ENCODE peak calls at places on chromosomes 12 and 14, in four cellular contexts. Q is WTC11, B is RWPE2, N is psoas muscle. U is an unnamed sample.

GRCh38 chr14:24246765-24247212 is 4.4 kb upstream of the TINF2 start:
- DNase-seq in B (no peak), Q (no peak), N (no peak), U (no peak)

GRCh38 chr12:46908236-46908935 is 82.6 kb upstream of the SLC38A4 start:
- DNase-seq in Q (no peak), N (no peak), B (no peak), U (no peak)

GRCh38 chr14:34086358-34086757 is 135.5 kb upstream of the EGLN3 start:
- DNase-seq in Q (no peak), B (no peak), N (no peak), U (no peak)

GRCh38 chr12:51806896-51807295 is 41.6 kb downstream of the FIGNL2 start:
- DNase-seq in B (no peak), N (no peak), Q (no peak), U (no peak)

GRCh38 chr12:113860950-113861349 is 105.2 kb downstream of the RBM19 start:
- DNase-seq in Q (no peak), N (no peak), B (no peak), U (no peak)

GRCh38 chr12:104387190-104387589 is 69.6 kb upstream of the CHST11 start:
- DNase-seq in Q (no peak), N (no peak), B (no peak), U (no peak)

GRCh38 chr14:89137514-89138163 is 279.4 kb downstream of the FOXN3 start:
- DNase-seq in N (peak; percentile 65), B (peak; percentile 98), Q (no peak), U (no peak)

GRCh38 chr12:127696963-127697362 is 570.0 kb upstream of the TMEM132C start:
- DNase-seq in N (no peak), B (no peak), Q (no peak), U (no peak)

GRCh38 chr12:67155863-67156262 is 113.3 kb upstream of the CAND1 start:
- DNase-seq in N (no peak), B (no peak), Q (no peak), U (no peak)

GRCh38 chr12:117671734-117672133 is 297.1 kb downstream of the KSR2 start:
- DNase-seq in N (peak; percentile 23), Q (peak; percentile 91), B (no peak), U (no peak)

GRCh38 chr14:67166450-67166853 is 22.8 kb upstream of the GARIN2 start:
- DNase-seq in N (no peak), Q (peak; percentile 28), B (no peak), U (no peak)

GRCh38 chr14:100376751-100377171 is 53.6 kb downstream of the SLC25A47 start:
- DNase-seq in N (no peak), Q (no peak), B (no peak), U (no peak)

DNA sequence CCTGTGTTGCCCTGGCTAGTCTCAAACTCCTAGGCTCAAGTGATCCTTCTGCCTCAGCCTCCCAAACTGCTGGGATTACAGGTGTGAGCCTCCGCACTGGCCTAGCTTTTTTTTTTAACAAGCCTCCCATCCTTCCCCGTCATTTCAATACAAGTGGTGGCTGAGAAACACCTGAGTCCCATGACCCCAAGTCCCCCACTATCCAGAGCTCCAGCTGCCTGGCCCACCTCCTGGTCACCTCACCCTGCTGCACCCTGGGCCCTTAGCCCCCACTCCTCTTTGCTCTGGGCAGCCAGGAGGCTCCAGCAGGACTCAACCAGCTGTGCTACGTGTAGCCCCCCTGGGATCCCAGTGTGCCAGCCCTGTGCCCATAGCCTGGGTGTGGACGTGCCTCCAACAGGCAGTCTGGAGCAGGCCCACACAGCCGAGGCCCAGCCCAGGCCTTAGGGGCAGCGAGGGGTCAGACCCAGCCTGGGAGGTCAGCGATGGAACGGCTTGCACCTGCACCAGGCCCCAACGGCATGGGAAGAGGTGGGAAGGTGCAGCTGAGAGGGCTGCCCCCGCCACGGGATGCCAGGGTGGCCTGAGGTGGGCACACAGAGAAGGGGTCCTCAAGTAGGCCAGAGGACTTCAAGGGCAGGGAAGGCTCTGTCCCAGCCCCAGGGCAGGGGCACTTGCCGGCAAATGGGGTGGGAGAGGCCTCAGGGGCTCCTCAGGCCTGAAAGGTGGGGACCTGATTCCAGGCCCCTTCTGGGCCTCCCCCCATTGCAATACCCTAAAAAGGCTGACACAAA is 6.5 kb downstream of the AHNAK2 start:
- DNase-seq in B (peak; percentile 78), Q (no peak), N (no peak), U (no peak)
- TF ChIP-seq CTCF in B (no peak), Q (no peak), N (no peak), U (no peak)

GRCh38 chr14:95994593-95994928 is 44.6 kb upstream of the C14orf132 start:
- DNase-seq in B (no peak), Q (no peak), N (no peak), U (no peak)
- TF ChIP-seq CTCF in B (peak; percentile 75), Q (no peak), N (no peak), U (no peak)

GRCh38 chr12:108129017-108129812 is at the start of gene WSCD2:
- DNase-seq in N (peak; percentile 54), Q (peak; percentile 90), B (no peak), U (peak; percentile 26)
- TF ChIP-seq CTCF in N (no peak), Q (no peak), B (peak; percentile 32), U (no peak)

GRCh38 chr12:93379432-93380308 is 1.9 kb downstream of the NUDT4 start:
- DNase-seq in Q (no peak), N (no peak), B (no peak), U (no peak)

GRCh38 chr12:93381183-93381975 is 3.7 kb downstream of the NUDT4 start:
- DNase-seq in Q (no peak), B (no peak), N (no peak), U (no peak)

GRCh38 chr12:93378373-93379310 is 917 bp downstream of the NUDT4 start:
- DNase-seq in B (no peak), Q (peak; percentile 27), N (peak; percentile 36), U (no peak)

GRCh38 chr12:93377252-93377542 is 528 bp upstream of the NUDT4 start:
- DNase-seq in B (no peak), Q (no peak), N (no peak), U (no peak)

GRCh38 chr12:93380480-93381121 is 2.9 kb downstream of the NUDT4 start:
- DNase-seq in N (no peak), B (no peak), Q (no peak), U (no peak)
- TF ChIP-seq CTCF in N (peak; percentile 24), B (peak; percentile 78), Q (no peak), U (peak; percentile 26)

GRCh38 chr12:26125451-26126339 is 858 bp upstream of the BHLHE41 start:
- DNase-seq in B (peak; percentile 66), N (peak; percentile 87), Q (peak; percentile 69), U (peak; percentile 77)

GRCh38 chr12:26124491-26125450 is at the start of gene BHLHE41:
- DNase-seq in N (peak; percentile 86), B (no peak), Q (peak; percentile 83), U (peak; percentile 51)

GRCh38 chr12:26127404-26127803 is 2.6 kb upstream of the BHLHE41 start:
- DNase-seq in B (no peak), N (no peak), Q (no peak), U (no peak)

GRCh38 chr12:26128180-26128579 is 3.3 kb upstream of the BHLHE41 start:
- DNase-seq in B (no peak), N (no peak), Q (no peak), U (no peak)

DNA sequence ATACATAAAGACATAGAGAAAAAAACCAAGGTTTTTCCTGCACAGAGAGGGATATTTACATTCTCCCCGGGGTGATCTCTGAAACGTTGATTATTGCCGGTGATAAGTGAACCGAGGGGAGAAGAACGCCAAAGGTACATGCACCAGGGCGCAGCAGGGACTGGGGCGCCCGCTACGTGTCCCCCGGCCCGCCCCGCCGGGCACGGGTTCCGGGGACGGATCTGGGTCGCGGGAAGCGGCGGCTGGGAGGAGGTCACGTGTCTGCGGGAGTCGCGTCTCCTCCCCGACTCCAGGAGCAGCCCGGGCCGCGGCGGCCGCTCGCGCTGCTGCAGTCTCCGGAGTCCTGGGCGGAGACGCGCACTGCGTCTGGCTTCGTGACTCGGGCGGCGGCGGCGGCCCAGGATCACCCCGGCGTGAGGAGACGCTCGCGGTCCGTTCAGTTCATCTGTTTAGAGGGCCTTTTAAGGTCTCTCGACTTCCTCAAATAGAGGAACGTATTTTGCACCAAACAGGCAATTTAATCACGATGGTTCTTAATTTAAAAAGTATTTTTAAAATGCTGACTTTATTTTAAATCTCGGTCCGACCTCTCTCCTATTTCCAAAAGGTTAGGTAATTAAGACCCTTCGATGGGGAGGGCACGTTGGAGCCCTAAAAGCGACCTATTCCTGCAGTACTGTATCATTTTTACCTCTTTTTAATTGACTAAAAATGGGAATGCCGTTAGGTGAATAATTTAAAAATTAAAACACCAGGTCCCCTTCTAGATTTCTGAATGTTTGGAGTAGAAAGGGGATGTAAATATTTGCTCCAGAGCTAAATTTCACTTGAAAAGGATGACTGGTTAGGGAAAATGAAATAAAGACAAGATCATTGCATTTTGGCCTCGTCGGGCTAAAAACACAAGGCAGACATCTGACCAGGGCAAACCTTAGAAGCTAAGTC is 1.8 kb upstream of the BHLHE41 start:
- DNase-seq in Q (peak; percentile 83), B (peak; percentile 57), N (peak; percentile 90), U (peak; percentile 81)
- TF ChIP-seq CTCF in Q (no peak), B (no peak), N (peak; percentile 5), U (no peak)

GRCh38 chr12:63085120-63085519 is 65.9 kb downstream of the AVPR1A start:
- DNase-seq in B (no peak), Q (no peak), N (no peak), U (no peak)
- TF ChIP-seq CTCF in B (no peak), Q (no peak), N (no peak), U (no peak)

GRCh38 chr12:96121271-96121711 is 72.9 kb upstream of the ELK3 start:
- DNase-seq in N (no peak), B (no peak), Q (no peak), U (no peak)

GRCh38 chr12:96117460-96117859 is 76.7 kb upstream of the ELK3 start:
- DNase-seq in B (no peak), Q (no peak), N (no peak), U (no peak)

DNA sequence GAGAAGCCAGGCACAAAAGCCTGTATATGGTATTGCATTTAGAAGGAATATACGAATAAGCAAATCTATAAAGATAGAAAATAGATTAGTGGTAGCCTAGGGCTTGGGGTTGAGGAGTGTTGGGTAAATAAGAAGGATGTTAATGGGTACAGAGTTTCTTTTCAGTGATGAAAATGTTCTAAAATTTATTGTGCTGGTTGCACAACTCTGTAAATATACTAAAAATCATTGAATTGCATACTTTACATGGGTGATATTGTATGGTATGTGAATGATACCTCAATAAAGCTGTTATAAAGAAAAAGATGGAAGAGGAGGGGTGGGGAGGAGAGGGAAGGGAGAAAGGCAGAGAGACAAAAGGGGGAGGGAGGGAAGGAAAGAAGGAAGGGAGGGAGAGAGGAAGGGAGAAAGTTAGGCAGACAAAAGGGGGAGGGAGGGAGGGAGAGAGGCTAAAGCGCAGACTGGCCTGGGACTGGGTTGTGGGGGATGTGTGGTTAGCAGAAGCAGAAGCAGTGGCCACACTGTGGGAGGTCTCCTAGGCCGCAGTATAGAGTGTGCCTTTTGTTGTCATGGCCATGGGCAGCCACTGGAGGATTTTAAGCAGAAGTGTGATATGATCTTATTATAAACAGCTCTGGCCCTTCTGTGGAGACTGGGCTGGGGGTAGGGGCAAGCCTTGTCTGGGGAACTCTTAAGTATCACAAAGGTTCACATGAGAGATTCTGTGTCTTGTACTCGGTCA is 73.6 kb upstream of the ELK3 start:
- DNase-seq in Q (peak; percentile 14), N (no peak), B (no peak), U (no peak)
- TF ChIP-seq CTCF in Q (no peak), N (no peak), B (no peak), U (no peak)

DNA sequence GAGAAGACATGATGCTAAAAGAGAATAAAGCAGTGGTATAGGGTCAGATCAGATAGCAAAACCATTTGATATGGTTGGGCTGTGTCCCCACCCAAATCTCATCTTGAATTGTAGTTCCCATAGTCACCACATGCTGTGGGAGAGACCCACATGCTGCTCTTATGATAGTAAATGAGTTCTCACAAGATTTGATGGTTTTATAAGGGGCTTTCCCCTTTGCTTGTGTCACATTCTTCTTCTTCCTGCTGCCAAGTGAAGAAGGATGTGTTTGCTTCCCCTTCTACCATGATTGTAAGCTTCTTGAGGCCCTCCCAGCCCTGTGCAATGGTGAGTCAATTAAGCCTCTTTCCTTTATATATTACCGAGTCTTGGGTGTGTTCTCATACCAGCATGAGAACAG is 49.4 kb downstream of the SLC16A7 start:
- DNase-seq in N (no peak), B (no peak), Q (no peak), U (no peak)
- TF ChIP-seq CTCF in N (no peak), B (no peak), Q (no peak), U (no peak)

U was measured in mesothelial cell of epicardium.